ENCODE peak calls at places on chromosomes 7 and 10, in four cellular contexts. X is fibroblast of pulmonary artery, R is lung, H is AG08396. P is an unnamed sample.

GRCh38 chr7:29835718-29836117 is 29.4 kb downstream of the WIPF3 start:
- DNase-seq in X (no peak), R (no peak), H (no peak), P (no peak)

GRCh38 chr10:77629775-77630565 is 7.6 kb downstream of the KCNMA1 start:
- DNase-seq in X (no peak), R (no peak), H (no peak), P (peak; percentile 14)

GRCh38 chr7:46933596-46933995 is 648.3 kb downstream of the TNS3 start:
- DNase-seq in X (peak; percentile 61), R (no peak), H (no peak), P (no peak)

GRCh38 chr7:127844707-127845331 is 186.4 kb downstream of the LRRC4 start:
- DNase-seq in X (peak; percentile 49), R (peak; percentile 33), H (peak; percentile 24), P (no peak)

GRCh38 chr10:43160067-43160918 is 22.0 kb downstream of the CSGALNACT2 start:
- DNase-seq in X (peak; percentile 71), R (peak; percentile 36), H (peak; percentile 59), P (no peak)

GRCh38 chr10:110105873-110106272 is 98.1 kb downstream of the ADD3 start:
- DNase-seq in X (no peak), R (no peak), H (no peak), P (no peak)

GRCh38 chr7:137606061-137606674 is 240.6 kb downstream of the DGKI start:
- DNase-seq in X (peak; percentile 82), R (no peak), H (no peak), P (no peak)

GRCh38 chr10:77505431-77506334 is 131.9 kb downstream of the KCNMA1 start:
- DNase-seq in X (peak; percentile 64), R (no peak), H (peak; percentile 76), P (peak; percentile 66)

GRCh38 chr10:37711617-37712488 is 145.6 kb downstream of the ZNF248 start:
- DNase-seq in X (no peak), R (no peak), H (no peak), P (no peak)

GRCh38 chr10:35378547-35379210 is 42.4 kb downstream of the CCNY start:
- DNase-seq in X (peak; percentile 54), R (no peak), H (no peak), P (no peak)

GRCh38 chr7:155590215-155591023 is 44.1 kb upstream of the CNPY1 start:
- DNase-seq in X (peak; percentile 53), R (peak; percentile 78), H (no peak), P (no peak)

GRCh38 chr10:79468841-79469585 is 23.6 kb upstream of the ZCCHC24 start:
- DNase-seq in X (no peak), R (no peak), H (no peak), P (no peak)

GRCh38 chr7:29977926-29978652 is 11.5 kb downstream of the SCRN1 start:
- DNase-seq in X (no peak), R (no peak), H (no peak), P (no peak)

GRCh38 chr10:32298066-32298812 is 48.7 kb downstream of the EPC1 start:
- DNase-seq in X (peak; percentile 62), R (no peak), H (peak; percentile 25), P (no peak)

GRCh38 chr7:132435016-132435990 is 141.0 kb downstream of the PLXNA4 start:
- DNase-seq in X (peak; percentile 28), R (no peak), H (no peak), P (no peak)

GRCh38 chr10:18699849-18700554 is 40.8 kb downstream of the ARL5B start:
- DNase-seq in X (no peak), R (no peak), H (no peak), P (no peak)

GRCh38 chr10:113751116-113751728 is at the start of gene PLEKHS1:
- DNase-seq in X (no peak), R (no peak), H (no peak), P (no peak)

GRCh38 chr10:22570733-22571430 is 143.5 kb downstream of the PIP4K2A start:
- DNase-seq in X (no peak), R (no peak), H (no peak), P (no peak)

GRCh38 chr10:75508239-75508813 is 76.9 kb downstream of the LRMDA start:
- DNase-seq in X (peak; percentile 74), R (no peak), H (peak; percentile 23), P (no peak)

GRCh38 chr10:48406204-48406603 is 99.7 kb downstream of the MAPK8 start:
- DNase-seq in X (peak; percentile 32), R (no peak), H (peak; percentile 12), P (no peak)

GRCh38 chr10:79586933-79587332 is 23.8 kb upstream of the SFTPA1 start:
- DNase-seq in X (no peak), R (no peak), H (no peak), P (no peak)

GRCh38 chr7:38463277-38464224 is 167.6 kb downstream of the AMPH start:
- DNase-seq in X (peak; percentile 72), R (no peak), H (peak; percentile 20), P (peak; percentile 11)

GRCh38 chr7:51930834-51931233 is 614.2 kb upstream of the COBL start:
- DNase-seq in X (no peak), R (no peak), H (no peak), P (no peak)

GRCh38 chr7:12637819-12638592 is 49.4 kb upstream of the ARL4A start:
- DNase-seq in X (no peak), R (no peak), H (no peak), P (no peak)

GRCh38 chr10:87659571-87660483 is at the start of gene PAPSS2:
- DNase-seq in X (peak; percentile 83), R (peak; percentile 73), H (peak; percentile 76), P (peak; percentile 69)

P was measured in SJSA1.